ENCODE peak calls at places on chromosomes 2 and 18, in six cellular contexts. E, G, Z, K, B and U are unnamed samples.

GRCh38 chr18:53864758-53865157 is 359.7 kb downstream of the MBD2 start:
- DNase-seq in E (peak; percentile 12), G (no peak), Z (no peak), K (no peak), B (no peak), U (no peak)

GRCh38 chr2:224134003-224134734 is 95.1 kb upstream of the SERPINE2 start:
- DNase-seq in E (no peak), G (no peak), Z (no peak), K (no peak), B (no peak), U (no peak)

GRCh38 chr2:9003366-9003615 is 193 bp downstream of the MBOAT2 start:
- DNase-seq in E (no peak), G (no peak), Z (no peak), K (no peak), B (no peak), U (no peak)

GRCh38 chr2:70807102-70807827 is 13.1 kb downstream of the CLEC4F start:
- DNase-seq in E (no peak), G (no peak), Z (no peak), K (no peak), B (no peak), U (no peak)

GRCh38 chr18:61948196-61948800 is 55.5 kb upstream of the RNF152 start:
- DNase-seq in E (no peak), G (no peak), Z (no peak), K (no peak), B (no peak), U (no peak)

GRCh38 chr2:201768918-201769317 is 11.8 kb downstream of the ALS2 start:
- DNase-seq in E (no peak), G (no peak), Z (no peak), K (no peak), B (no peak), U (no peak)

GRCh38 chr18:12659904-12660605 is 2.1 kb upstream of the SPIRE1 start:
- DNase-seq in E (peak; percentile 56), G (no peak), Z (peak; percentile 66), K (peak; percentile 29), B (peak; percentile 7), U (no peak)

GRCh38 chr18:23862071-23862470 is 152.5 kb upstream of the TTC39C start:
- DNase-seq in E (no peak), G (no peak), Z (no peak), K (no peak), B (no peak), U (no peak)

GRCh38 chr2:149438260-149438960 is 108.0 kb downstream of the LYPD6 start:
- DNase-seq in E (no peak), G (no peak), Z (no peak), K (no peak), B (no peak), U (no peak)

GRCh38 chr2:6083131-6083530 is 390.9 kb downstream of the SOX11 start:
- DNase-seq in E (no peak), G (no peak), Z (no peak), K (no peak), B (no peak), U (no peak)

GRCh38 chr2:177291701-177292100 is 27.2 kb upstream of the NFE2L2 start:
- DNase-seq in E (no peak), G (no peak), Z (no peak), K (no peak), B (no peak), U (no peak)

GRCh38 chr2:180057706-180058412 is 50.8 kb upstream of the CWC22 start:
- DNase-seq in E (no peak), G (no peak), Z (no peak), K (no peak), B (no peak), U (no peak)

GRCh38 chr2:128145651-128146050 is 54.7 kb downstream of the UGGT1 start:
- DNase-seq in E (no peak), G (no peak), Z (no peak), K (no peak), B (no peak), U (no peak)

GRCh38 chr18:741931-742512 is 29.6 kb upstream of the ENOSF1 start:
- DNase-seq in E (peak; percentile 46), G (no peak), Z (no peak), K (no peak), B (no peak), U (no peak)

GRCh38 chr18:61669320-61669719 is 223.5 kb downstream of the RNF152 start:
- DNase-seq in E (no peak), G (no peak), Z (no peak), K (no peak), B (no peak), U (no peak)

GRCh38 chr2:119117891-119118882 is 40.4 kb downstream of the C1QL2 start:
- DNase-seq in E (no peak), G (no peak), Z (no peak), K (no peak), B (no peak), U (no peak)

GRCh38 chr18:31498450-31499156 is 626 bp downstream of the DSG2 start:
- DNase-seq in E (no peak), G (no peak), Z (no peak), K (peak; percentile 19), B (no peak), U (no peak)

GRCh38 chr18:78620326-78620725 is 359.3 kb upstream of the SALL3 start:
- DNase-seq in E (no peak), G (no peak), Z (no peak), K (no peak), B (no peak), U (no peak)

GRCh38 chr2:49291619-49292018 is 137.3 kb upstream of the FSHR start:
- DNase-seq in E (no peak), G (no peak), Z (no peak), K (no peak), B (no peak), U (no peak)

GRCh38 chr2:127405252-127405605 is 13.0 kb upstream of the PROC start:
- DNase-seq in E (no peak), G (no peak), Z (no peak), K (no peak), B (no peak), U (no peak)

GRCh38 chr2:98027955-98028593 is 32.3 kb upstream of the TMEM131 start:
- DNase-seq in E (no peak), G (no peak), Z (no peak), K (no peak), B (no peak), U (no peak)

GRCh38 chr18:3037423-3037915 is 24.5 kb upstream of the LPIN2 start:
- DNase-seq in E (no peak), G (no peak), Z (no peak), K (peak; percentile 21), B (no peak), U (no peak)